ENCODE peak calls at places on chromosome 16, in seven cellular contexts. K is GM23338, M is neural progenitor cell, D is PC-3, Y is GM23248, X is HCT116, Q is hepatocyte. U is an unnamed sample.
A peak's percentile ranks its signal among the peaks of the same experiment; 100 is the strongest.

GRCh38 chr16:68539704-68540370 is 746 bp downstream of the ZFP90 start:
- DNase-seq in D (no peak), K (peak; percentile 62), X (no peak), Q (peak; percentile 19), M (peak; percentile 45), Y (peak; percentile 49), U (no peak)

GRCh38 chr16:89913408-89914387 is 5.0 kb upstream of the MC1R start:
- DNase-seq in D (no peak), M (no peak), X (no peak), Y (no peak), Q (no peak), K (no peak), U (no peak)

GRCh38 chr16:31386157-31386984 is 6.8 kb upstream of the ITGAD start:
- DNase-seq in D (peak; percentile 73), Q (peak; percentile 34), X (peak; percentile 54), M (no peak), K (peak; percentile 62), Y (peak; percentile 94), U (peak; percentile 72)

GRCh38 chr16:15857779-15858560 is 1.1 kb upstream of the MYH11 start:
- DNase-seq in Q (peak; percentile 20), M (peak; percentile 73), K (peak; percentile 86), Y (peak; percentile 61), X (no peak), D (no peak), U (no peak)

GRCh38 chr16:87636050-87636684 is 33.9 kb downstream of the JPH3 start:
- DNase-seq in Y (peak; percentile 92), Q (peak; percentile 85), K (peak; percentile 92), M (peak; percentile 89), X (peak; percentile 76), D (peak; percentile 76), U (peak; percentile 49)

GRCh38 chr16:892536-893255 is 78.1 kb downstream of the LMF1 start:
- DNase-seq in D (no peak), M (peak; percentile 61), Q (no peak), Y (peak; percentile 10), K (no peak), X (no peak), U (no peak)

GRCh38 chr16:58498341-58499091 is 1.4 kb upstream of the NDRG4 start:
- DNase-seq in K (no peak), X (no peak), D (no peak), Q (no peak), M (no peak), Y (no peak), U (no peak)

GRCh38 chr16:89038221-89038721 is 55.4 kb upstream of the ACSF3 start:
- DNase-seq in M (no peak), K (no peak), Y (no peak), D (no peak), X (no peak), Q (no peak), U (no peak)

GRCh38 chr16:2282866-2283555 is 15.1 kb upstream of the RNPS1 start:
- DNase-seq in K (no peak), X (no peak), Q (no peak), D (no peak), M (no peak), Y (no peak), U (no peak)

GRCh38 chr16:51540259-51540658 is 389.2 kb upstream of the SALL1 start:
- DNase-seq in X (no peak), K (no peak), D (no peak), Q (no peak), M (no peak), Y (peak; percentile 74), U (no peak)

GRCh38 chr16:149024-149675 is 3.3 kb upstream of the HBZ start:
- DNase-seq in Q (no peak), D (no peak), X (no peak), K (no peak), M (no peak), Y (peak; percentile 23), U (no peak)

GRCh38 chr16:84520778-84521770 is 16.6 kb upstream of the MEAK7 start:
- DNase-seq in Y (no peak), Q (no peak), X (no peak), D (peak; percentile 20), K (no peak), M (no peak), U (no peak)

GRCh38 chr16:88353691-88354090 is 29.1 kb upstream of the ZNF469 start:
- DNase-seq in D (no peak), X (no peak), Y (no peak), Q (no peak), M (no peak), K (no peak), U (no peak)

GRCh38 chr16:30602595-30603277 is 7.5 kb downstream of the ZNF689 start:
- DNase-seq in M (no peak), Q (no peak), D (no peak), X (no peak), Y (peak; percentile 73), K (no peak), U (no peak)

DNA sequence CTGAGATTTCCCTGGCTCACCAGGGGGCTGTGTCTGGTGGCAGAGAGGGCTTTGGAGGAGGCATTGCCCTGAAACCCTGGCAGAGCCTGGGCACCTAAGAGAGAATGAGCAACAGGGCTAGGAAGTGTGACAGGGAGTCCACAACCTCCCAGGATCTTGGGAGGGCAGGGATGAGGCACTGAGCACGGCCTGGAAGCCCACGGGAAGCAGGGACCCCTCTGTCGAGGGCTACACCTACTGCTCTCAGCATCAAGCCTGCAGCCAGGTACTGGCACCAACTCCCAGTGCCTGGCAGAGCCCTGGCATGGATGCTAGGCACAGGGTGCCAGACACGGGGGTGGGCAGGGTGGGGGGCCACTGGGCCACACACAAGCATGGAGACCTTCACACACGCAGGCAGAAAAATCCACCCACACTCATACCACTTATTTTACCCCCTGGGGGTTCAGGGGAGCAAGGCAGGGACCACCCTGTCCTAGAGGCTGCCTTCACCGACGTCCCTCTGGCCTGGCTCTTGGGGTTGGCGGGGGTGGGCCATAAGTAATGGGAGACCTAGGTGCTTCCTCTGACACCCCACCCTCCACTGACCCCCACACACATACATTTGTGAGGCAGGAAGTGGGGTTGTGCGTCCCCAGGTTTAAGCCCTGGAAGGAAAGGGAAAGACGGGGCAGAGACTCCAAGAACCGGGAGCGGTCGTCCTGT is 970 bp upstream of the HSD11B2 start:
- DNase-seq in X (no peak), Y (no peak), M (no peak), Q (no peak), K (no peak), D (no peak), U (no peak)
- TF ChIP-seq EZH2 in X (no peak), Y (no peak), M (no peak), Q (no peak), K (no peak), D (no peak), U (no peak)

DNA sequence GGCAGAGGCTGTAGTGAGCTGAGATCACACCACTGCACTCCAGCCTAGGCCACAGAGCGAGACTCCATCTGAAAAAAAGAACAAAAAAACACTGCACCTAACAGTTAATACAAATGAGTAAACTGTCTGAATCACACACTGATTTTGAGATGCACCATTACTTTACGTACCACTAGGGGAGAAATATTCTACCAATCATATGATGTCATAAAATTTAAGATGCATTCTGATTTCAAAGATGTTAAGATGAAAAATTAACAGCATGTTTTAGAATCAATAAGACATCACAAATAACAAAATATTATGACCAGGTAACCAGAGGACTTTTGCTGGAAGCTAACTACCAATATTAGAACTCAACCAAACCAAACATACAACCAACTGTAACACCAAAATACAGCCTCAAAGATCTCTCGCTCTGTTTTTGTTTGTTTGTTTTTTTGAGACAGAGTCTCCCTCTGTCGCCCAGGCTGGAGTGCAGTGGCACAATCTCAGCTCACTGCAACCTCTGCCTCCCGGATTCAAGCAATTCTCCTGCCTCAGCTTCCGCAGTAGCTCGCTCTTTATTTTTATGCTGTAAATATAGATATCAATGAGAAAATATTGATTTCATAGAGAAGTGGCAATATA is 31.6 kb downstream of the GLG1 start:
- DNase-seq in X (no peak), Q (no peak), K (no peak), D (no peak), M (no peak), Y (no peak), U (no peak)
- TF ChIP-seq EZH2phosphoT487 in X (no peak), Q (no peak), K (no peak), D (no peak), M (no peak), Y (no peak), U (no peak)

GRCh38 chr16:75805946-75806345 is 79.7 kb upstream of the CPHXL start:
- DNase-seq in M (no peak), Q (no peak), X (no peak), Y (no peak), D (no peak), K (peak; percentile 36), U (no peak)
- H3K4me3 ChIP-seq in M (no peak overlapping the region), Q (no peak overlapping the region), X (no peak overlapping the region), Y (no peak overlapping the region), D (no peak overlapping the region), K (no peak overlapping the region), U (no peak overlapping the region)

GRCh38 chr16:57284206-57284951 is at the start of gene PLLP:
- DNase-seq in K (peak; percentile 68), D (peak; percentile 30), Y (peak; percentile 52), X (no peak), Q (peak; percentile 80), M (peak; percentile 69), U (no peak)
- TF ChIP-seq EZH2 in K (no peak), D (no peak), Y (peak; percentile 37), X (no peak), Q (no peak), M (peak; percentile 97), U (no peak)

GRCh38 chr16:27326738-27327585 is 13.2 kb downstream of the IL4R start:
- DNase-seq in M (peak; percentile 71), X (peak; percentile 68), Y (peak; percentile 99), K (peak; percentile 89), D (peak; percentile 88), Q (peak; percentile 88), U (no peak)
- TF ChIP-seq EZH2phosphoT487 in M (no peak), X (no peak), Y (peak; percentile 82), K (no peak), D (no peak), Q (no peak), U (no peak)

DNA sequence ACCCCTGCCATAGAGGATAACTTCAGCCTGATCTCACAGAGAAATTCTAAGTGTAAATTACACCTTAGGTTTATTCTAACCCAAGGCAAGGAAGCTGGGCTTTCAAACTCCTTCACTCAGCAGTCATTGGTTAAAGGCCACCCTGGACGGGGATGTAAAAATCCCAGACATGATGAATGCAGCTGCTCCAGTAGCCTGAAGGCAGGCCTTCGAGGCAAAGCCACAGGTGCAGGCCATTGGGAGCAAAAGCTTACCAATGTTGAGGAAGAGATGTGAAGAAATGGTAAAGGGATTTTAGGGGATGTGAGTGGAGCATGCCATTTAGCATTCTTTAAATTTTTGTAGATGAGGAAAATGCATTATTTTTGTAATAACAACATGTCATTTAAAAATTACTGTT is 514.4 kb downstream of the XYLT1 start:
- DNase-seq in D (no peak), Q (no peak), M (no peak), K (no peak), Y (no peak), X (no peak), U (no peak)
- H3K4me3 ChIP-seq in D (no peak overlapping the region), Q (no peak overlapping the region), M (no peak overlapping the region), K (no peak overlapping the region), Y (no peak overlapping the region), X (no peak overlapping the region), U (no peak overlapping the region)

U was measured in MM.1S.